ENCODE peak calls at places on chromosomes 3 and 15, in eight cellular contexts. J is GM23248; X is glutamatergic neuron; D is smooth muscle cell of the brain vasculature; G is CD8-positive, alpha-beta T cell; W is thoracic aorta; I is activated CD8-positive, alpha-beta memory T cell treated with anti-CD3 and anti-CD28 coated beads for 48 hours; Z is iris pigment epithelial cell. R is an unnamed sample.

GRCh38 chr15:38074029-38074428 is 139.6 kb downstream of the TMCO5A start:
- DNase-seq in Z (no peak), I (no peak), D (no peak), J (peak; percentile 33), W (no peak), G (no peak), X (no peak), R (no peak)

GRCh38 chr3:100603449-100603848 is 6.0 kb upstream of the ADGRG7 start:
- DNase-seq in D (peak; percentile 41), J (peak; percentile 62), Z (peak; percentile 43), I (no peak), X (no peak), G (no peak), W (no peak), R (peak; percentile 28)

GRCh38 chr15:63901912-63902670 is 68.3 kb upstream of the HERC1 start:
- DNase-seq in W (no peak), G (no peak), X (no peak), I (no peak), J (no peak), Z (no peak), D (no peak), R (no peak)

GRCh38 chr15:69701198-69701597 is 248.6 kb downstream of the RPLP1 start:
- DNase-seq in G (no peak), W (no peak), Z (no peak), D (no peak), X (no peak), J (no peak), I (no peak), R (no peak)

GRCh38 chr15:89446260-89446891 is 50.0 kb downstream of the RHCG start:
- DNase-seq in I (no peak), G (no peak), D (no peak), Z (no peak), W (no peak), X (no peak), J (no peak), R (no peak)

GRCh38 chr15:63200464-63201242 is 11.2 kb downstream of the RAB8B start:
- DNase-seq in Z (no peak), X (no peak), G (no peak), W (no peak), I (no peak), D (no peak), J (no peak), R (no peak)

GRCh38 chr3:155078959-155079794 is 942 bp upstream of the MME start:
- DNase-seq in G (no peak), J (peak; percentile 69), I (no peak), W (no peak), D (no peak), X (no peak), Z (peak; percentile 54), R (no peak)

GRCh38 chr3:30399394-30400181 is 206.8 kb upstream of the TGFBR2 start:
- DNase-seq in Z (peak; percentile 61), J (no peak), W (no peak), I (no peak), X (no peak), G (no peak), D (no peak), R (no peak)

GRCh38 chr3:105173972-105174371 is 192.7 kb upstream of the ALCAM start:
- DNase-seq in W (no peak), D (no peak), Z (no peak), G (no peak), X (no peak), J (no peak), I (no peak), R (no peak)

GRCh38 chr3:194137314-194138097 is 1.6 kb downstream of the HES1 start:
- DNase-seq in X (peak; percentile 42), W (peak; percentile 41), I (peak; percentile 20), G (peak; percentile 21), Z (peak; percentile 69), D (no peak), J (peak; percentile 79), R (no peak)

GRCh38 chr15:70892002-70892911 is at the start of the genes LRRC49 and THAP10:
- DNase-seq in X (peak; percentile 85), J (peak; percentile 96), Z (peak; percentile 95), W (peak; percentile 68), G (peak; percentile 7), I (peak; percentile 17), D (peak; percentile 65), R (peak; percentile 94)

GRCh38 chr15:92097473-92098178 is 244.1 kb downstream of the SLCO3A1 start:
- DNase-seq in J (peak; percentile 77), X (peak; percentile 69), I (no peak), Z (peak; percentile 44), G (no peak), W (no peak), D (peak; percentile 21), R (no peak)

GRCh38 chr3:11563159-11563558 is 80.6 kb downstream of the VGLL4 start:
- DNase-seq in D (no peak), X (no peak), Z (no peak), J (no peak), W (no peak), G (no peak), I (no peak), R (no peak)

GRCh38 chr3:48661501-48662139 is 1.1 kb downstream of the CELSR3 start:
- DNase-seq in Z (peak; percentile 46), I (peak; percentile 47), J (peak; percentile 62), W (no peak), D (no peak), X (peak; percentile 67), G (peak; percentile 63), R (no peak)

R was measured in HS-5.